ENCODE peak calls at places on chromosomes 6 and 20, in eight cellular contexts. Q, L, J, U, H, F, S and V are unnamed samples.

GRCh38 chr6:157912326-157912725 is 69.3 kb upstream of the SYNJ2 start:
- DNase-seq in Q (no peak), L (no peak), J (peak; percentile 60), U (no peak), H (peak; percentile 92), F (no peak), S (peak; percentile 90), V (no peak)

GRCh38 chr6:27126815-27127537 is 120.5 kb upstream of the PRSS16 start:
- DNase-seq in Q (peak; percentile 84), L (peak; percentile 67), J (peak; percentile 81), U (peak; percentile 90), H (peak; percentile 95), F (peak; percentile 33), S (peak; percentile 90), V (peak; percentile 64)

GRCh38 chr6:16136086-16136485 is 7.2 kb downstream of the MYLIP start:
- DNase-seq in Q (peak; percentile 47), L (no peak), J (no peak), U (no peak), H (no peak), F (no peak), S (no peak), V (peak; percentile 63)

GRCh38 chr6:133568970-133569889 is 319.7 kb upstream of the TCF21 start:
- DNase-seq in Q (no peak), L (peak; percentile 38), J (peak; percentile 51), U (peak; percentile 31), H (peak; percentile 95), F (no peak), S (peak; percentile 87), V (no peak)

GRCh38 chr6:88588938-88589337 is 374.5 kb downstream of the RNGTT start:
- DNase-seq in Q (no peak), L (peak; percentile 34), J (no peak), U (no peak), H (no peak), F (no peak), S (no peak), V (no peak)

GRCh38 chr6:7974932-7975763 is 64.6 kb upstream of the TXNDC5 start:
- DNase-seq in Q (no peak), L (no peak), J (peak; percentile 78), U (peak; percentile 85), H (peak; percentile 94), F (peak; percentile 65), S (peak; percentile 91), V (no peak)

GRCh38 chr6:7758456-7758855 is 32.6 kb downstream of the BMP6 start:
- DNase-seq in Q (no peak), L (no peak), J (peak; percentile 61), U (peak; percentile 36), H (peak; percentile 90), F (no peak), S (peak; percentile 91), V (no peak)

GRCh38 chr20:50758992-50759391 is 27.6 kb downstream of the PARD6B start:
- DNase-seq in Q (no peak), L (no peak), J (no peak), U (no peak), H (no peak), F (no peak), S (no peak), V (no peak)

GRCh38 chr6:119476554-119476953 is 127.0 kb upstream of the MAN1A1 start:
- DNase-seq in Q (no peak), L (peak; percentile 6), J (no peak), U (no peak), H (no peak), F (no peak), S (no peak), V (no peak)

GRCh38 chr6:90298459-90299053 is 1.9 kb upstream of the BACH2 start:
- DNase-seq in Q (no peak), L (no peak), J (no peak), U (no peak), H (no peak), F (no peak), S (no peak), V (no peak)

GRCh38 chr6:83430606-83431544 is at the start of gene ME1:
- DNase-seq in Q (peak; percentile 30), L (peak; percentile 83), J (peak; percentile 67), U (peak; percentile 86), H (peak; percentile 83), F (peak; percentile 59), S (peak; percentile 90), V (no peak)

GRCh38 chr6:11202513-11203305 is 29.8 kb downstream of the NEDD9 start:
- DNase-seq in Q (peak; percentile 22), L (no peak), J (no peak), U (no peak), H (no peak), F (peak; percentile 29), S (peak; percentile 20), V (no peak)

GRCh38 chr20:4195499-4195898 is 180.1 kb upstream of the RNF24 start:
- DNase-seq in Q (no peak), L (no peak), J (no peak), U (no peak), H (peak; percentile 22), F (no peak), S (peak; percentile 72), V (no peak)

GRCh38 chr6:48765352-48765961 is 654.5 kb upstream of the PTCHD4 start:
- DNase-seq in Q (no peak), L (peak; percentile 10), J (no peak), U (no peak), H (peak; percentile 83), F (no peak), S (peak; percentile 53), V (no peak)

GRCh38 chr6:148027201-148027600 is 315.4 kb upstream of the SASH1 start:
- DNase-seq in Q (no peak), L (no peak), J (no peak), U (no peak), H (no peak), F (no peak), S (no peak), V (no peak)

GRCh38 chr6:169828176-169828575 is 76.8 kb downstream of the ERMARD start:
- DNase-seq in Q (no peak), L (no peak), J (no peak), U (no peak), H (no peak), F (no peak), S (no peak), V (no peak)

GRCh38 chr6:33112148-33112547 is 36.4 kb downstream of the HLA-DPB1 start:
- DNase-seq in Q (no peak), L (peak; percentile 78), J (peak; percentile 16), U (no peak), H (peak; percentile 71), F (no peak), S (peak; percentile 85), V (no peak)